ENCODE peak calls at places on chromosome 6, in seven cellular contexts. B is mammary epithelial cell; U is A673; R is left ventricle myocardium inferior; O is effector memory CD4-positive, alpha-beta T cell; F is pancreas; D is upper lobe of right lung. N is an unnamed sample.

GRCh38 chr6:43976706-43977403 is 150.4 kb downstream of the MRPL14 start:
- DNase-seq in R (no peak), D (no peak), U (no peak), O (no peak), B (no peak), F (no peak), N (no peak)

GRCh38 chr6:152846825-152847224 is 96.2 kb downstream of the VIP start:
- DNase-seq in B (peak; percentile 3), U (no peak), R (no peak), O (no peak), F (peak; percentile 11), D (no peak), N (no peak)

GRCh38 chr6:142833054-142833453 is 111.9 kb downstream of the HIVEP2 start:
- DNase-seq in U (no peak), O (no peak), D (no peak), F (no peak), B (peak; percentile 91), R (no peak), N (no peak)

GRCh38 chr6:16901777-16902176 is 140.5 kb upstream of the ATXN1 start:
- DNase-seq in O (no peak), U (peak; percentile 57), F (peak; percentile 65), D (peak; percentile 85), R (peak; percentile 46), B (peak; percentile 56), N (no peak)

GRCh38 chr6:93088675-93089575 is 330.4 kb downstream of the EPHA7 start:
- DNase-seq in U (peak; percentile 98), F (no peak), O (no peak), B (no peak), R (no peak), D (no peak), N (no peak)

GRCh38 chr6:35082733-35083403 is 58.3 kb downstream of the TCP11 start:
- DNase-seq in O (no peak), F (no peak), D (peak; percentile 50), U (no peak), R (no peak), B (no peak), N (no peak)

GRCh38 chr6:2793491-2794151 is 28.4 kb downstream of the WRNIP1 start:
- DNase-seq in F (no peak), O (no peak), U (peak; percentile 45), R (no peak), D (no peak), B (peak; percentile 89), N (no peak)

GRCh38 chr6:33949877-33950831 is 146.4 kb upstream of the MLN start:
- DNase-seq in O (no peak), D (no peak), F (no peak), B (peak; percentile 26), R (no peak), U (no peak), N (no peak)

GRCh38 chr6:42099340-42100028 is 42.9 kb downstream of the C6orf132 start:
- DNase-seq in O (no peak), U (no peak), B (peak; percentile 96), F (peak; percentile 50), R (no peak), D (peak; percentile 86), N (no peak)

DNA sequence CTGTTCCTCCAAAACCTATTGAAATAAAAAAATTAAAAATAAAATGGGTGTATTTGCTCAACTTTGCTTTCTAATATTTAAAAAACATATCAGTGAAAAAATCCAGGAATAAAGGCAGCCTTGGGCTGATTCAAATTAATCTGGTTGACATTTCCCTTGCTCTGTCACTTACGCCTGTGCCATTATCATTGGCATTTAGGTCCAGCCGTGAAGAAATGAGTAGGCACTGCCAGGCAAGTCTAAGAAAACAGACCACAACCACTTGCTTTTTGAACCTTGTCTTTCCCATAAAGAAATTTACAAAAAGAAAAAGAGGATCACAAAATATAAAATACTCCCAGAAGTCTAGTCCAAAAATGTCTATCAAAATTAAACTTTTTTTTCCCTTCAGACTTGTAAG is 59.2 kb upstream of the HBS1L start:
- DNase-seq in R (no peak), B (no peak), D (no peak), F (no peak), U (no peak), O (no peak), N (no peak)
- H3K27ac ChIP-seq in R (no peak overlapping the region), B (no peak overlapping the region), D (no peak overlapping the region), F (no peak overlapping the region), U (no peak overlapping the region), O (no peak overlapping the region), N (no peak overlapping the region)

GRCh38 chr6:30842754-30843610 is 41.3 kb upstream of the DDR1 start:
- DNase-seq in O (no peak), B (no peak), F (no peak), R (no peak), D (no peak), U (peak; percentile 45), N (no peak)
- H3K27ac ChIP-seq in O (no peak overlapping the region), B (no peak overlapping the region), F (no peak overlapping the region), R (no peak overlapping the region), D (peak overlapping the region; percentile 26), U (no peak overlapping the region), N (no peak overlapping the region)

GRCh38 chr6:160691617-160692016 is 10.4 kb upstream of the PLG start:
- DNase-seq in B (no peak), O (no peak), D (no peak), F (no peak), U (no peak), R (no peak), N (no peak)

GRCh38 chr6:160690458-160690857 is 11.6 kb upstream of the PLG start:
- DNase-seq in O (no peak), F (no peak), R (no peak), U (no peak), D (no peak), B (no peak), N (no peak)

GRCh38 chr6:160685762-160686450 is 16.1 kb upstream of the PLG start:
- DNase-seq in B (no peak), O (no peak), F (no peak), U (no peak), D (no peak), R (no peak), N (no peak)
- H3K27ac ChIP-seq in B (no peak overlapping the region), O (no peak overlapping the region), F (no peak overlapping the region), U (no peak overlapping the region), D (no peak overlapping the region), R (no peak overlapping the region), N (no peak overlapping the region)

GRCh38 chr6:21664263-21665081 is 70.9 kb downstream of the SOX4 start:
- DNase-seq in O (no peak), D (peak; percentile 72), R (peak; percentile 31), F (peak; percentile 12), B (peak; percentile 14), U (peak; percentile 45), N (no peak)

GRCh38 chr6:21666788-21667681 is 73.5 kb downstream of the SOX4 start:
- DNase-seq in F (no peak), O (no peak), B (no peak), U (no peak), D (no peak), R (no peak), N (no peak)

GRCh38 chr6:21666200-21666671 is 72.7 kb downstream of the SOX4 start:
- DNase-seq in D (no peak), F (no peak), U (no peak), B (no peak), O (no peak), R (peak; percentile 20), N (no peak)

GRCh38 chr6:21665101-21665435 is 71.5 kb downstream of the SOX4 start:
- DNase-seq in D (no peak), R (no peak), O (no peak), F (no peak), U (peak; percentile 11), B (no peak), N (no peak)

DNA sequence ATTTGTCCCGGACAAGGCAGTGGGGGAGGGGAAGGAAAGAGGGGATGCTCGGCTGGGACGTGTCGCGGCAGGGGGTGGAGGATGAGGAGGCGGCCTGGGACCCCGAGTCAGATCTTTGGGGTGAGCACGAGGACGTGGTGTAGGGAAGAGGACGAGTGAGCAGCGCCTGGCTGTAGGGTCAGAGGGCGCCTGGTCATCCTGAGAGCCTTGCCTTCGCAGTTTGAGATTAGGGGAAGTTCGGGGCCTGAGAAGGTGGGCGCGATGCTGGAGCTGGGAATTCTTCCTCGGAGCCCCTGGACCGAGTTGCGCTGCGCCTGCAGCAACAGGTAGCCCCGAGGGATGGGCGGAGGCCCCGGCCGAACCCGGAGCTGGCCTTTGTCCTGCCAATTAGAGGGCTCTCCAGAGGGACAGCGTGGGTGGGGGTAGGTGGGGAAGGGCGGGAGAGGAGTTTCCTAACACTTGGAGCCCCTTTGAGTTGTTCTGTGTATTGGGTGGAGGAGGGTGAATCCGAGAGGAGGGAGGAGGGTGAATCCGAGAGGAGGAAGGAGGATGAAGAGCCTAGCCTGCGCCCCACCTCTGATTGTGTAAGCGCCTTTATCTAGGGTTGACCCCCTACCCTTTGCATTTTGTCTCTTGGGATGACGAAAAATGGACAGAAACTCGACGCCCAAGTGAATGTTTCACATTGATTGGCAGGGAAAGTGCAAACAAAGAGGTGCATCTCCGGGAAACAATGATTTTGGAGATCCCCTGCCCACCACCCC is 72.1 kb downstream of the SOX4 start:
- DNase-seq in F (no peak), R (no peak), B (no peak), D (no peak), U (no peak), O (no peak), N (no peak)
- H3K27ac ChIP-seq in F (no peak overlapping the region), R (peak overlapping the region; percentile 76), B (no peak overlapping the region), D (no peak overlapping the region), U (no peak overlapping the region), O (no peak overlapping the region), N (no peak overlapping the region)

GRCh38 chr6:19837511-19838441 is 606 bp downstream of the ID4 start:
- DNase-seq in B (peak; percentile 29), D (peak; percentile 80), R (peak; percentile 23), O (no peak), F (peak; percentile 56), U (peak; percentile 68), N (no peak)

GRCh38 chr6:19841181-19841580 is 4.0 kb downstream of the ID4 start:
- DNase-seq in R (no peak), O (no peak), U (no peak), F (no peak), D (no peak), B (no peak), N (no peak)

GRCh38 chr6:19839237-19839546 is 2.0 kb downstream of the ID4 start:
- DNase-seq in D (no peak), O (no peak), B (no peak), F (no peak), U (no peak), R (no peak), N (no peak)

GRCh38 chr6:19838442-19839236 is 1.5 kb downstream of the ID4 start:
- DNase-seq in F (peak; percentile 60), R (no peak), U (no peak), O (no peak), D (peak; percentile 90), B (peak; percentile 33), N (peak; percentile 16)

GRCh38 chr6:19839788-19840187 is 2.6 kb downstream of the ID4 start:
- DNase-seq in F (no peak), D (no peak), B (no peak), O (no peak), R (no peak), U (no peak), N (no peak)
- H3K27ac ChIP-seq in F (no peak overlapping the region), D (no peak overlapping the region), B (no peak overlapping the region), O (no peak overlapping the region), R (no peak overlapping the region), U (no peak overlapping the region), N (no peak overlapping the region)

GRCh38 chr6:72733045-72733444 is 111.2 kb downstream of the KCNQ5 start:
- DNase-seq in U (no peak), R (no peak), B (no peak), D (no peak), F (no peak), O (no peak), N (no peak)
- H3K27ac ChIP-seq in U (no peak overlapping the region), R (no peak overlapping the region), B (no peak overlapping the region), D (no peak overlapping the region), F (no peak overlapping the region), O (no peak overlapping the region), N (no peak overlapping the region)

N was measured in substantia nigra.